ENCODE peak calls at places on chromosome 2, in nine cellular contexts. V is heart right ventricle; E is PC-3; Z is AG04450; N is fibroblast of lung; P is endothelial cell of umbilical vein; S is CD8-positive, alpha-beta T cell; B is mucosa of descending colon; J is upper lobe of right lung. H is an unnamed sample.

GRCh38 chr2:239727776-239728600 is 297.2 kb downstream of the NDUFA10 start:
- DNase-seq in V (peak), E (no peak), Z (no peak), N (no peak), P (no peak), S (no peak), B (peak), J (peak), H (no peak)

GRCh38 chr2:219997341-219997851 is 370.0 kb downstream of the SLC4A3 start:
- DNase-seq in V (peak), E (peak), Z (no peak), N (peak), P (no peak), S (no peak), B (peak), J (no peak), H (no peak)

GRCh38 chr2:73091164-73091563 is 19.7 kb upstream of the SFXN5 start:
- DNase-seq in V (no peak), E (no peak), Z (no peak), N (no peak), P (no peak), S (no peak), B (no peak), J (no peak), H (peak)

GRCh38 chr2:38056216-38056615 is 19.7 kb downstream of the CYP1B1 start:
- DNase-seq in V (no peak), E (no peak), Z (no peak), N (no peak), P (no peak), S (no peak), B (no peak), J (no peak), H (no peak)

GRCh38 chr2:116442418-116442817 is 1372.1 kb upstream of the DDX18 start:
- DNase-seq in V (no peak), E (no peak), Z (no peak), N (no peak), P (no peak), S (no peak), B (no peak), J (no peak), H (no peak)

GRCh38 chr2:8586397-8587051 is 95.3 kb upstream of the ID2 start:
- DNase-seq in V (no peak), E (no peak), Z (no peak), N (no peak), P (no peak), S (no peak), B (no peak), J (peak), H (no peak)

GRCh38 chr2:230757476-230757875 is 44.8 kb downstream of the CAB39 start:
- DNase-seq in V (no peak), E (peak), Z (no peak), N (peak), P (peak), S (no peak), B (no peak), J (no peak), H (no peak)

GRCh38 chr2:231632559-231633142 is 40.0 kb downstream of the TEX44 start:
- DNase-seq in V (no peak), E (no peak), Z (peak), N (peak), P (no peak), S (no peak), B (no peak), J (no peak), H (no peak)

GRCh38 chr2:130252880-130253645 is 54.8 kb upstream of the TUBA3E start:
- DNase-seq in V (no peak), E (no peak), Z (no peak), N (peak), P (no peak), S (no peak), B (peak), J (no peak), H (no peak)

GRCh38 chr2:236862961-236863728 is 222.5 kb upstream of the COPS8 start:
- DNase-seq in V (no peak), E (no peak), Z (peak), N (peak), P (no peak), S (no peak), B (no peak), J (no peak), H (no peak)

GRCh38 chr2:17520761-17521160 is 2.5 kb upstream of the RAD51AP2 start:
- DNase-seq in V (no peak), E (peak), Z (no peak), N (no peak), P (no peak), S (no peak), B (no peak), J (no peak), H (no peak)

GRCh38 chr2:227163998-227164744 is at the start of the genes COL4A3 and COL4A4:
- DNase-seq in V (peak), E (peak), Z (no peak), N (no peak), P (no peak), S (no peak), B (peak), J (peak), H (no peak)

GRCh38 chr2:224816816-224817215 is 100.7 kb upstream of the CCDC195 start:
- DNase-seq in V (no peak), E (peak), Z (no peak), N (peak), P (peak), S (no peak), B (no peak), J (no peak), H (peak)

GRCh38 chr2:171523339-171523931 is 1.2 kb downstream of the CYBRD1 start:
- DNase-seq in V (peak), E (peak), Z (no peak), N (peak), P (peak), S (no peak), B (peak), J (peak), H (peak)

GRCh38 chr2:150742094-150742493 is 254.6 kb upstream of the RND3 start:
- DNase-seq in V (no peak), E (no peak), Z (no peak), N (no peak), P (no peak), S (no peak), B (no peak), J (no peak), H (no peak)

GRCh38 chr2:156518160-156518559 is 82.0 kb downstream of the GPD2 start:
- DNase-seq in V (no peak), E (no peak), Z (no peak), N (no peak), P (no peak), S (no peak), B (no peak), J (no peak), H (no peak)

GRCh38 chr2:144381716-144382115 is 138.2 kb downstream of the ZEB2 start:
- DNase-seq in V (no peak), E (no peak), Z (no peak), N (no peak), P (no peak), S (no peak), B (no peak), J (no peak), H (no peak)

GRCh38 chr2:98664323-98664722 is 55.9 kb downstream of the UNC50 start:
- DNase-seq in V (no peak), E (peak), Z (no peak), N (peak), P (no peak), S (peak), B (peak), J (no peak), H (no peak)

GRCh38 chr2:229715895-229716507 is 1.6 kb upstream of the DNER start:
- DNase-seq in V (no peak), E (peak), Z (no peak), N (peak), P (peak), S (no peak), B (peak), J (no peak), H (no peak)

GRCh38 chr2:150520887-150521664 is 33.6 kb upstream of the RND3 start:
- DNase-seq in V (no peak), E (peak), Z (no peak), N (peak), P (peak), S (no peak), B (no peak), J (no peak), H (peak)

GRCh38 chr2:85308951-85309555 is 18.7 kb downstream of the TGOLN2 start:
- DNase-seq in V (peak), E (peak), Z (no peak), N (peak), P (peak), S (no peak), B (peak), J (peak), H (no peak)

GRCh38 chr2:23480991-23481797 is 96.2 kb downstream of the KLHL29 start:
- DNase-seq in V (no peak), E (peak), Z (peak), N (peak), P (no peak), S (no peak), B (no peak), J (peak), H (peak)

GRCh38 chr2:16713011-16713423 is 47.4 kb upstream of the CYRIA start:
- DNase-seq in V (no peak), E (no peak), Z (no peak), N (no peak), P (no peak), S (no peak), B (no peak), J (no peak), H (no peak)

GRCh38 chr2:207734264-207734635 is 22.8 kb downstream of the CCNYL1 start:
- DNase-seq in V (no peak), E (peak), Z (no peak), N (peak), P (peak), S (no peak), B (no peak), J (no peak), H (peak)
- TF ChIP-seq CTCF in V (no peak), E (peak), Z (peak), N (peak), P (peak), S (no peak), B (peak), J (peak), H (peak)

DNA sequence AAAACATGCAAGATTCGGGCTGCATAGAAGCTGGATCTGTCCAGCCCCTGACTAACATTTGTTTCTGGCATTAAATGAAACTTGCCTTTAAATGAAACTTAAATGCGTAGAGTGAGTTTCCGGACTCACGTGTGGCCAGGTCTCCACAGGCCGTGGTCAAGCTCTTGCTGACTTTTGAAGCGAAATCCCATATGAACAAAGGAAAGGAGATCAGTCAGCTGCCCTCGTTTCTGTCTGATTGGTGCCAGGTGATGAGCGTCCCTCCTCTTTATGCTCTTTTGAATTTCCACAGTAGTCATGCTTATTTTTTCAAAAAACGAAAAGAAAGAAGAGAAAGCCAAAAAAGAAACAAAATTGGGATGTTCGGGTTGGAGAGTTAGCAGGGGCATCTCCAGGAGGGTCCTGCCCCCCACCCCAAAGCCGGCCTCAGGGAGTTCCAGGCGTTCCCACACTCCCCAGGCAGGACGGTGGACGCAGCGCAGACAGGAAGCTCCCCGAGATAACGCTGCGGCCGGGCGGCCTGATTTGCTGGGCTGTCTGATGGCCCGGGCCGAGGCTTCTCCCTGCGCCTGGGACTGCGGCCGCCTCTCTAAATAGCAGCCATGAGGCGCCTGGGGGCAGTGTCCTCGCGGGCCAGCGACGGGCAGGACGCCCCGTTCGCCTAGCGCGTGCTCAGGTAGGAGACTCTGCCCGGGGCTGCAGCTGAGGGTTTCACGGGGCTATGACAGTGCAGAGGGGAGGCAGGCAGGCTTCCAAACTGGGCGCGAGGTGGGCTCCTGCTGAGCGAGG is at the start of gene COLEC11:
- DNase-seq in V (peak), E (no peak), Z (no peak), N (no peak), P (peak), S (no peak), B (no peak), J (no peak), H (no peak)
- H3K4me3 ChIP-seq in V (peak), E (no peak), Z (peak), N (no peak), P (no peak), S (no peak), B (no peak), J (no peak), H (peak)

DNA sequence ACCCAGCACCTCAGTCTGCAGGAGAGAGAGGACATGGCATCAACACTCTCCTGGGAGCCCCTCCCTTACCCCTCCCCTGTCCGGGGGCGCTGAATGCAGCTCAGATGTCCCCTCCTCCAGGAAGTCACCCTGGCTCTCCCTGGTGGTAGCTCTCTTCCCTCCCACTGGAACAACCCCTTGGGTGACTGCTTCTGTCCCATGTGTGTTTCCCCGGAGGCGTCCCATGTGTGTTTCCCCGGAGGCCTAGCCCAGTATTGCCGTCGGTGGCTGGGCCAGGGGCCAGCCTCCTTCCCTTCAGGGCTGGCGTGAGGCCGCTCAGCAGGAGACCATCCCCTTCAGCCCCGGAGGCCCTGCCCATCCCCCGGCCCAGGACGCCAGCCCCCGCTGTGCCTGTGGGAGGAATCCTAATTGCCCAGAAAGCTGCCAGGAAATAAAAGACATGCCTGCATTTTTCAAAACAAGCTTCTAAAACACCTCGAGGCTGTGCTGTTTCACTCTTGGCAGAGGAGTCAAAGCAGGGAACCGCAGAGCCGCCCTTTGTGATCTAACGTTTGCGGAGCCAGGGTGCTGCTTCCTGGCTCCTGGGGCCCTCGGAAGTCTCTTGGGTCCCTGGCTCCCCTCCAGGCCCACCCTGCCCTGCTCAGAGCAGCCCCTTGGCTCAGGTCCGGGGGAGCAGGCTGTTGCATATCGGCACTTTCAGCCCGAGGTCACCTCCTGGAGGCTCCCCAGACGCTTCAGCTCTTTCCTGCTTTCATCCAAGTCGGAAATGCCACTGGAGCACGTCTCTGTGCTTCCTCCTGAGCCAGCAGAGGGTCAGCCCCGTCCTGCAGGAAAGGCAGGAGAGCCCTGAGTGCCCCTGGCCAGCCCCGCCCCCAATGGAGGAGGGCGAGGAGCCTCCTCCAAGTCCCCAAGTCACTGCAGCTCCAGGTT is 11.4 kb downstream of the SNED1 start:
- DNase-seq in V (no peak), E (peak), Z (peak), N (peak), P (peak), S (no peak), B (no peak), J (peak), H (peak)
- TF ChIP-seq CTCF in V (no peak), E (no peak), Z (no peak), N (no peak), P (no peak), S (no peak), B (no peak), J (no peak), H (peak)

GRCh38 chr2:74438248-74438647 is 3.5 kb downstream of the RTKN start:
- DNase-seq in V (no peak), E (no peak), Z (no peak), N (no peak), P (no peak), S (no peak), B (no peak), J (no peak), H (no peak)

GRCh38 chr2:74436804-74437695 is 4.7 kb downstream of the RTKN start:
- DNase-seq in V (no peak), E (no peak), Z (no peak), N (no peak), P (no peak), S (no peak), B (no peak), J (no peak), H (no peak)

GRCh38 chr2:74440005-74440377 is 1.7 kb downstream of the RTKN start:
- DNase-seq in V (peak), E (no peak), Z (no peak), N (peak), P (peak), S (no peak), B (peak), J (no peak), H (no peak)

GRCh38 chr2:74439373-74440004 is 2.2 kb downstream of the RTKN start:
- DNase-seq in V (no peak), E (no peak), Z (no peak), N (no peak), P (no peak), S (no peak), B (no peak), J (no peak), H (no peak)

GRCh38 chr2:74436111-74436803 is 5.5 kb downstream of the RTKN start:
- DNase-seq in V (no peak), E (no peak), Z (no peak), N (no peak), P (no peak), S (no peak), B (no peak), J (no peak), H (no peak)
- H3K4me3 ChIP-seq in V (peak), E (no peak), Z (no peak), N (no peak), P (no peak), S (no peak), B (no peak), J (no peak), H (no peak)

H was measured in astrocyte of the cerebellum.